ENCODE peak calls at places on chromosome 3, in five cellular contexts. One of them, this sample, is unnamed.

GRCh38 chr3:158451405-158452045 is 119.5 kb upstream of the MLF1 start:
- DNase-seq in transverse colon: no peak
- DNase-seq in A549: no peak
- DNase-seq in heart left ventricle: no peak
- DNase-seq in ovary: no peak
- DNase-seq in this sample: no peak

GRCh38 chr3:179744667-179745066 is 91.8 kb downstream of the USP13 start:
- DNase-seq in transverse colon: no peak
- DNase-seq in A549: no peak
- DNase-seq in heart left ventricle: no peak
- DNase-seq in ovary: no peak
- DNase-seq in this sample: no peak

GRCh38 chr3:23938657-23939056 is 6.4 kb upstream of the NR1D2 start:
- DNase-seq in transverse colon: no peak
- DNase-seq in A549: no peak
- DNase-seq in heart left ventricle: no peak
- DNase-seq in ovary: no peak
- DNase-seq in this sample: no peak

GRCh38 chr3:158845748-158846350 is 44.0 kb downstream of the MFSD1 start:
- DNase-seq in transverse colon: no peak
- DNase-seq in A549: peak; percentile 50
- DNase-seq in heart left ventricle: no peak
- DNase-seq in ovary: no peak
- DNase-seq in this sample: peak; percentile 31

GRCh38 chr3:185823280-185824044 is 1.4 kb downstream of the IGF2BP2 start:
- DNase-seq in transverse colon: peak; percentile 53
- DNase-seq in A549: no peak
- DNase-seq in heart left ventricle: peak; percentile 76
- DNase-seq in ovary: peak; percentile 35
- DNase-seq in this sample: no peak

GRCh38 chr3:11629716-11630115 is 14.0 kb downstream of the VGLL4 start:
- DNase-seq in transverse colon: no peak
- DNase-seq in A549: no peak
- DNase-seq in heart left ventricle: no peak
- DNase-seq in ovary: no peak
- DNase-seq in this sample: no peak

GRCh38 chr3:75295013-75295412 is 369.1 kb upstream of the FRG2C start:
- DNase-seq in transverse colon: no peak
- DNase-seq in A549: no peak
- DNase-seq in heart left ventricle: no peak
- DNase-seq in ovary: no peak
- DNase-seq in this sample: no peak

GRCh38 chr3:99023590-99024192 is 122.2 kb upstream of the DCBLD2 start:
- DNase-seq in transverse colon: no peak
- DNase-seq in A549: peak; percentile 23
- DNase-seq in heart left ventricle: no peak
- DNase-seq in ovary: no peak
- DNase-seq in this sample: no peak

GRCh38 chr3:87206070-87206469 is 21.0 kb upstream of the CHMP2B start:
- DNase-seq in transverse colon: no peak
- DNase-seq in A549: peak; percentile 87
- DNase-seq in heart left ventricle: no peak
- DNase-seq in ovary: no peak
- DNase-seq in this sample: no peak

GRCh38 chr3:190486201-190486865 is 27.6 kb upstream of the IL1RAP start:
- DNase-seq in transverse colon: no peak
- DNase-seq in A549: no peak
- DNase-seq in heart left ventricle: no peak
- DNase-seq in ovary: no peak
- DNase-seq in this sample: no peak

GRCh38 chr3:112032377-112032776 is 2.2 kb upstream of the TMPRSS7 start:
- DNase-seq in transverse colon: no peak
- DNase-seq in A549: no peak
- DNase-seq in heart left ventricle: no peak
- DNase-seq in ovary: no peak
- DNase-seq in this sample: no peak

GRCh38 chr3:170689218-170689874 is 103.5 kb upstream of the SLC7A14 start:
- DNase-seq in transverse colon: no peak
- DNase-seq in A549: peak; percentile 10
- DNase-seq in heart left ventricle: no peak
- DNase-seq in ovary: no peak
- DNase-seq in this sample: no peak

GRCh38 chr3:30554317-30554690 is 52.1 kb upstream of the TGFBR2 start:
- DNase-seq in transverse colon: no peak
- DNase-seq in A549: no peak
- DNase-seq in heart left ventricle: no peak
- DNase-seq in ovary: no peak
- DNase-seq in this sample: no peak

GRCh38 chr3:128236667-128237066 is 83.4 kb downstream of the EEFSEC start:
- DNase-seq in transverse colon: no peak
- DNase-seq in A549: no peak
- DNase-seq in heart left ventricle: no peak
- DNase-seq in ovary: no peak
- DNase-seq in this sample: no peak

GRCh38 chr3:146968204-146968651 is 363.1 kb upstream of the PLSCR5 start:
- DNase-seq in transverse colon: no peak
- DNase-seq in A549: no peak
- DNase-seq in heart left ventricle: no peak
- DNase-seq in ovary: no peak
- DNase-seq in this sample: no peak

GRCh38 chr3:45545476-45545875 is 49.1 kb upstream of the LIMD1 start:
- DNase-seq in transverse colon: no peak
- DNase-seq in A549: no peak
- DNase-seq in heart left ventricle: no peak
- DNase-seq in ovary: no peak
- DNase-seq in this sample: no peak

GRCh38 chr3:195386739-195387138 is 56.1 kb downstream of the ACAP2 start:
- DNase-seq in transverse colon: no peak
- DNase-seq in A549: no peak
- DNase-seq in heart left ventricle: no peak
- DNase-seq in ovary: no peak
- DNase-seq in this sample: no peak

GRCh38 chr3:117786339-117786738 is 1076.8 kb downstream of the TUSC7 start:
- DNase-seq in transverse colon: no peak
- DNase-seq in A549: no peak
- DNase-seq in heart left ventricle: no peak
- DNase-seq in ovary: no peak
- DNase-seq in this sample: no peak

GRCh38 chr3:9862391-9863235 is 17.4 kb downstream of the CIDEC start:
- DNase-seq in transverse colon: peak; percentile 71
- DNase-seq in A549: peak; percentile 53
- DNase-seq in heart left ventricle: peak; percentile 84
- DNase-seq in ovary: peak; percentile 68
- DNase-seq in this sample: no peak

GRCh38 chr3:146314871-146315270 is 64.0 kb upstream of the PLSCR4 start:
- DNase-seq in transverse colon: no peak
- DNase-seq in A549: no peak
- DNase-seq in heart left ventricle: no peak
- DNase-seq in ovary: no peak
- DNase-seq in this sample: no peak

GRCh38 chr3:194766845-194767244 is 81.2 kb downstream of the FAM43A start:
- DNase-seq in transverse colon: no peak
- DNase-seq in A549: no peak
- DNase-seq in heart left ventricle: no peak
- DNase-seq in ovary: no peak
- DNase-seq in this sample: no peak

GRCh38 chr3:152718810-152719209 is 116.1 kb upstream of the P2RY1 start:
- DNase-seq in transverse colon: no peak
- DNase-seq in A549: no peak
- DNase-seq in heart left ventricle: no peak
- DNase-seq in ovary: no peak
- DNase-seq in this sample: no peak

GRCh38 chr3:194638991-194639605 is 5.9 kb upstream of the TMEM44 start:
- DNase-seq in transverse colon: no peak
- DNase-seq in A549: no peak
- DNase-seq in heart left ventricle: no peak
- DNase-seq in ovary: no peak
- DNase-seq in this sample: no peak

GRCh38 chr3:43817825-43818224 is 127.1 kb downstream of the ABHD5 start:
- DNase-seq in transverse colon: no peak
- DNase-seq in A549: no peak
- DNase-seq in heart left ventricle: no peak
- DNase-seq in ovary: no peak
- DNase-seq in this sample: no peak

GRCh38 chr3:89262561-89262960 is 155.1 kb downstream of the EPHA3 start:
- DNase-seq in transverse colon: no peak
- DNase-seq in A549: no peak
- DNase-seq in heart left ventricle: no peak
- DNase-seq in ovary: no peak
- DNase-seq in this sample: no peak

GRCh38 chr3:55245391-55245790 is 241.7 kb downstream of the WNT5A start:
- DNase-seq in transverse colon: no peak
- DNase-seq in A549: no peak
- DNase-seq in heart left ventricle: no peak
- DNase-seq in ovary: no peak
- DNase-seq in this sample: no peak

GRCh38 chr3:22491326-22491725 is 711.8 kb upstream of the UBE2E2 start:
- DNase-seq in transverse colon: no peak
- DNase-seq in A549: no peak
- DNase-seq in heart left ventricle: no peak
- DNase-seq in ovary: no peak
- DNase-seq in this sample: no peak

GRCh38 chr3:149970716-149971402 is at the start of gene PFN2:
- DNase-seq in transverse colon: peak; percentile 70
- DNase-seq in A549: peak; percentile 40
- DNase-seq in heart left ventricle: peak; percentile 85
- DNase-seq in ovary: peak; percentile 81
- DNase-seq in this sample: no peak

GRCh38 chr3:149968216-149968615 is 2.5 kb downstream of the PFN2 start:
- DNase-seq in transverse colon: no peak
- DNase-seq in A549: no peak
- DNase-seq in heart left ventricle: no peak
- DNase-seq in ovary: no peak
- DNase-seq in this sample: no peak

GRCh38 chr3:149967067-149967685 is 3.5 kb downstream of the PFN2 start:
- DNase-seq in transverse colon: no peak
- DNase-seq in A549: peak; percentile 25
- DNase-seq in heart left ventricle: no peak
- DNase-seq in ovary: no peak
- DNase-seq in this sample: no peak

GRCh38 chr3:149969945-149970715 is 565 bp downstream of the PFN2 start:
- DNase-seq in transverse colon: peak; percentile 92
- DNase-seq in A549: peak; percentile 29
- DNase-seq in heart left ventricle: peak; percentile 88
- DNase-seq in ovary: peak; percentile 84
- DNase-seq in this sample: no peak

GRCh38 chr3:149969110-149969944 is 1.4 kb downstream of the PFN2 start:
- DNase-seq in transverse colon: peak; percentile 31
- DNase-seq in A549: peak; percentile 42
- DNase-seq in heart left ventricle: no peak
- DNase-seq in ovary: peak; percentile 37
- DNase-seq in this sample: no peak
- H3K27ac ChIP-seq in transverse colon: peak overlapping the region; percentile 89
- H3K27ac ChIP-seq in A549: peak overlapping the region; percentile 99
- H3K27ac ChIP-seq in heart left ventricle: peak overlapping the region; percentile 73
- H3K27ac ChIP-seq in ovary: peak overlapping the region; percentile 95
- H3K27ac ChIP-seq in this sample: no peak overlapping the region

GRCh38 chr3:192850501-192850981 is 67.1 kb downstream of the MB21D2 start:
- DNase-seq in transverse colon: peak; percentile 70
- DNase-seq in A549: no peak
- DNase-seq in heart left ventricle: no peak
- DNase-seq in ovary: no peak
- DNase-seq in this sample: no peak
- H3K27ac ChIP-seq in transverse colon: peak overlapping the region; percentile 63
- H3K27ac ChIP-seq in A549: peak overlapping the region; percentile 66
- H3K27ac ChIP-seq in heart left ventricle: no peak overlapping the region
- H3K27ac ChIP-seq in ovary: no peak overlapping the region
- H3K27ac ChIP-seq in this sample: no peak overlapping the region

GRCh38 chr3:138682674-138683073 is 74.1 kb downstream of the FAIM start:
- DNase-seq in transverse colon: no peak
- DNase-seq in A549: no peak
- DNase-seq in heart left ventricle: no peak
- DNase-seq in ovary: no peak
- DNase-seq in this sample: no peak
- H3K27ac ChIP-seq in transverse colon: no peak overlapping the region
- H3K27ac ChIP-seq in A549: no peak overlapping the region
- H3K27ac ChIP-seq in heart left ventricle: no peak overlapping the region
- H3K27ac ChIP-seq in ovary: no peak overlapping the region
- H3K27ac ChIP-seq in this sample: no peak overlapping the region

DNA sequence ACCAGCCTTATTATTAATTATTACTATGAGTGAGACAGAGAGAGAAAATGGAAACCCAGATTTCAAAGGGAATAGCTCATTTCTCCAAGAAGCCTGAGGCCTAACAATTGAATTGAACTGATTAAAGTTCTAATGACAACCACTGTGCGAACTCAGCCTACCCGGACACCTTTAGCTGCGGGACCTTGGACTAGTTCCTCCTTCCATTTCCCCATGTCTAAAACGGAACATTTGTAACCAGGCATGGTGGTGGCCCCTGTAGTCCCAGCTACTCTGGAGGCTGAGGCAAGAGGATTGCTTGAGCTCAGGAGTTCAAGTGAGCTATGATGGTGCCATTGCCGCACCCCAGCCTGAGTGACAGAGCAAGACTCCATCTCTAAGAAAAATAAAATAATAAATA is 16.4 kb upstream of the RTP2 start:
- DNase-seq in transverse colon: no peak
- DNase-seq in A549: no peak
- DNase-seq in heart left ventricle: no peak
- DNase-seq in ovary: no peak
- DNase-seq in this sample: no peak
- H3K27ac ChIP-seq in transverse colon: no peak overlapping the region
- H3K27ac ChIP-seq in A549: no peak overlapping the region
- H3K27ac ChIP-seq in heart left ventricle: no peak overlapping the region
- H3K27ac ChIP-seq in ovary: no peak overlapping the region
- H3K27ac ChIP-seq in this sample: no peak overlapping the region

GRCh38 chr3:120506828-120507774 is 56.3 kb upstream of the FSTL1 start:
- DNase-seq in transverse colon: peak; percentile 50
- DNase-seq in A549: peak; percentile 40
- DNase-seq in heart left ventricle: no peak
- DNase-seq in ovary: no peak
- DNase-seq in this sample: no peak
- H3K27ac ChIP-seq in transverse colon: peak overlapping the region; percentile 65
- H3K27ac ChIP-seq in A549: no peak overlapping the region
- H3K27ac ChIP-seq in heart left ventricle: peak overlapping the region; percentile 19
- H3K27ac ChIP-seq in ovary: no peak overlapping the region
- H3K27ac ChIP-seq in this sample: no peak overlapping the region

DNA sequence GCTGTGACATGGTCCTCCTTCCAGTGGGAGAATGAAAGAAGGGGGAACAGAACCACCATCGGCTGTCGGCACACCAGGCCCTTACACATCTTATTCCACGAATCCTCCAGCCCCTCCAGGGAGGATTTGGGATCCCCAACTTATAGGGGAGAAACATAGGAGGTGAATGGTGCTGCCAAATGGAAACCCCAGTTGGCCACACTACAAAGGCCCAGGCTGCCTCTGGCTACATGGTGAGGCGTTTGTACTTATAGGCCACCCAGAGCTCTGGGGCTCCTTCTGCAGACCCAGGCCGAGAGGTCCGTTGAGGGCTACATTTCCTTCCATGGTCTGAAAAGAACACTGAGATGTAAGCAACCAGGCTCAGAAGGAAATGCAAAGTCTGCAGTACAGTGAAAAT is 12.0 kb downstream of the AMOTL2 start:
- DNase-seq in transverse colon: no peak
- DNase-seq in A549: no peak
- DNase-seq in heart left ventricle: no peak
- DNase-seq in ovary: no peak
- DNase-seq in this sample: no peak
- H3K27ac ChIP-seq in transverse colon: peak overlapping the region; percentile 97
- H3K27ac ChIP-seq in A549: peak overlapping the region; percentile 99
- H3K27ac ChIP-seq in heart left ventricle: no peak overlapping the region
- H3K27ac ChIP-seq in ovary: no peak overlapping the region
- H3K27ac ChIP-seq in this sample: no peak overlapping the region

This sample was measured in iPS DF 6.9.